ENCODE peak calls at places on chromosomes 5 and 9, in eight cellular contexts. S, J, R, M, L, X, O and I are unnamed samples.

GRCh38 chr5:159682623-159683022 is 233.7 kb upstream of the ADRA1B start:
- DNase-seq in S (peak; percentile 53), J (no peak), R (no peak), M (no peak), L (no peak), X (no peak), O (no peak), I (no peak)

GRCh38 chr5:83474986-83475385 is 3.4 kb downstream of the VCAN start:
- DNase-seq in S (peak; percentile 56), J (no peak), R (peak; percentile 23), M (peak; percentile 28), L (no peak), X (peak; percentile 70), O (no peak), I (no peak)

GRCh38 chr9:78238061-78239038 is 2.5 kb downstream of the CEP78 start:
- DNase-seq in S (no peak), J (no peak), R (no peak), M (no peak), L (no peak), X (no peak), O (no peak), I (no peak)

GRCh38 chr5:15992918-15993317 is 186.7 kb downstream of the MARCHF11 start:
- DNase-seq in S (no peak), J (no peak), R (no peak), M (no peak), L (no peak), X (no peak), O (no peak), I (no peak)

GRCh38 chr5:169650701-169651331 is 13.7 kb downstream of the DOCK2 start:
- DNase-seq in S (no peak), J (no peak), R (no peak), M (no peak), L (no peak), X (no peak), O (no peak), I (no peak)

GRCh38 chr5:22044229-22044628 is 808.9 kb downstream of the CDH12 start:
- DNase-seq in S (no peak), J (no peak), R (no peak), M (no peak), L (no peak), X (no peak), O (no peak), I (no peak)

GRCh38 chr5:141558150-141558549 is 60.6 kb downstream of the DIAPH1 start:
- DNase-seq in S (peak; percentile 48), J (no peak), R (no peak), M (no peak), L (no peak), X (peak; percentile 48), O (no peak), I (no peak)

GRCh38 chr5:153562189-153562588 is 71.7 kb downstream of the GRIA1 start:
- DNase-seq in S (no peak), J (no peak), R (no peak), M (no peak), L (no peak), X (no peak), O (no peak), I (no peak)

GRCh38 chr9:109317979-109318671 is 2.7 kb downstream of the EPB41L4B start:
- DNase-seq in S (peak; percentile 93), J (no peak), R (no peak), M (no peak), L (no peak), X (peak; percentile 79), O (no peak), I (no peak)

GRCh38 chr9:3662671-3663070 is 136.9 kb upstream of the RFX3 start:
- DNase-seq in S (no peak), J (no peak), R (peak; percentile 5), M (no peak), L (no peak), X (no peak), O (no peak), I (no peak)

GRCh38 chr9:13445123-13445522 is 165.6 kb upstream of the MPDZ start:
- DNase-seq in S (no peak), J (no peak), R (no peak), M (no peak), L (no peak), X (no peak), O (no peak), I (no peak)

GRCh38 chr5:14775857-14776256 is 95.7 kb downstream of the ANKH start:
- DNase-seq in S (no peak), J (no peak), R (no peak), M (no peak), L (peak; percentile 63), X (no peak), O (no peak), I (peak; percentile 43)

GRCh38 chr5:113270081-113270480 is 164.7 kb downstream of the TSSK1B start:
- DNase-seq in S (no peak), J (no peak), R (no peak), M (no peak), L (no peak), X (no peak), O (no peak), I (no peak)
- H3K4me1 ChIP-seq in S (peaks cover 75% of the 10 kb centered on the region), J (peaks cover 13% of the 10 kb centered on the region), R (peaks cover 26% of the 10 kb centered on the region), M (no peaks in the 10 kb centered on the region), L (no peaks in the 10 kb centered on the region), X (peaks cover 48% of the 10 kb centered on the region), O (no peaks in the 10 kb centered on the region), I (no peaks in the 10 kb centered on the region)

DNA sequence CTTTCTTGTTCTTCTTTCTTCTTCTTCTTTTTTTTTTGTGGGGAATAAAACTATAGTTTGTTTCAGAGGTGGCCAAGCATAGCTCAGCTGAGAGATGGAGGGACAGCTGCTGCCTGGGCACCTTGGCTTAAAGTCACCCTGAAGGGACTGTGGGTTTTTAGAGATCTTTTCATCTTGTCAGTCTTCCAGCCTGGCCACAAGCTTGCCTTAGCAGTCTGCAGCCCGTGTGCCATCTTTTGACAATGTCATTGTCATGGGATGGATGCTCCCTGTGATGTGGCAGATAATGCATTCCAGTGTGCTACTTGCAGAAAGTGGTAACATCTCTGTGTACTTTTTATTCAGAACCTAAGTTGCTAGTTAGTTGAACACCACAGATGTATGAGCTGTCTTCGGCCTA is 280.8 kb downstream of the FANCC start:
- DNase-seq in S (no peak), J (no peak), R (no peak), M (no peak), L (no peak), X (no peak), O (no peak), I (no peak)
- H3K4me1 ChIP-seq in S (no peaks in the 10 kb centered on the region), J (no peaks in the 10 kb centered on the region), R (peaks cover 28% of the 10 kb centered on the region), M (peaks cover 4% of the 10 kb centered on the region), L (peaks cover 38% of the 10 kb centered on the region), X (peaks cover 17% of the 10 kb centered on the region), O (peaks cover 9% of the 10 kb centered on the region), I (peaks cover 6% of the 10 kb centered on the region)

DNA sequence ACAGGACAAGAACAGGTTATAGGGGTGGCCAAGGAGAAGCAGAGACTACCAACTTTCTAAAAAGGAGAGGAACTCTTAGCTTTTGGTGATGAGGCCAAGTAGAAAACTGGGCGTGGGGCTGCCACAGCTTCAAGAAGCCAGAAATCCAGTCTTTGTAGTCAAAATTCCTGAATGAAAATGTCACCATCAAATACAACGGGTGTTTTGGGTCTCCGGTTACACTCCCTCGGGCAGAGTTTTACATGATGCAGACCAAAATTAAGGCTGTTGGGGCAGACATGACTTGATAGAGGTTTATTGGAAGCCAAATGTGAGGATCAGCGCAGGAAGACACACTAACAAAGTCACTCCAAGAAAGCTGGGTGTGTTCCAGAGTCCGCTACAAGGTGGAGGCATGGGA is 29.4 kb upstream of the N4BP3 start:
- DNase-seq in S (no peak), J (no peak), R (no peak), M (no peak), L (no peak), X (no peak), O (no peak), I (no peak)
- H3K4me1 ChIP-seq in S (peaks cover 26% of the 10 kb centered on the region), J (no peaks in the 10 kb centered on the region), R (no peaks in the 10 kb centered on the region), M (no peaks in the 10 kb centered on the region), L (no peaks in the 10 kb centered on the region), X (no peaks in the 10 kb centered on the region), O (no peaks in the 10 kb centered on the region), I (no peaks in the 10 kb centered on the region)

DNA sequence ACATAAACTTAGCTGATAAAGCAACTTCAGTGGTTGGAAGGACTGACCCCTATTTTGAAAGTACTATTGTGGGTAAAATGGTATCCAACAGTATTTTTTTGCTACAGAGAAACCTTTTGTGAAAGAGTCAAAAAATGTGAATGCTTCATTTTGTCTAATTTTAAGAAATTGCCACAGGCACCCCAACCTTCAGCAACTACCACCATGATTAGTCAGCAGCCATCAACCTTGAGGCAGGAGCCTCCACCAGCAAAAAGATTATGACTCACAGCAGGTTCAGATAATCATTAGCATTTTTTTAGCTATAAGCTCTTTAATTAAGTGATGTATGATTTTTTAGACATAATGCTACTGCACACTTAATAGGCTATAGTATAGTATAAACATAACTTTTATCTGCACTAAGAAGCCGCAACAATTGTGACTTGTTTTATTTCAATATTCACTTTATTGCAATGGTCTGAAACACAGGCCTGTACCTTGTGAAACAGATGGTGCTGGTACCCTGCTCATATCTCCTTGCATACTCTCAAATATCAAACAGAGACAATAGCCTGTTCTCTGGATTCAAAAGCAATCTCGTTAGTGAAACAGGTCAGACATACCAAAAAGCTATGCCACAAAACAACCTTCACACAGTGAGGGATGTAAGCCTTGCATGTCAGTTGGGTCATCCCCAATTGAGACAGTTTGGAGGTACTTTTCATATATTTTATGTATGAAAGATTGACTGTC is 261.2 kb upstream of the FAM174A start:
- DNase-seq in S (no peak), J (no peak), R (no peak), M (no peak), L (no peak), X (no peak), O (no peak), I (no peak)
- H3K4me1 ChIP-seq in S (no peaks in the 10 kb centered on the region), J (no peaks in the 10 kb centered on the region), R (no peaks in the 10 kb centered on the region), M (no peaks in the 10 kb centered on the region), L (no peaks in the 10 kb centered on the region), X (no peaks in the 10 kb centered on the region), O (no peaks in the 10 kb centered on the region), I (no peaks in the 10 kb centered on the region)

GRCh38 chr5:138032028-138032571 is 779 bp downstream of the FAM13B start:
- DNase-seq in S (peak; percentile 83), J (no peak), R (peak; percentile 68), M (peak; percentile 73), L (peak; percentile 68), X (no peak), O (peak; percentile 89), I (peak; percentile 61)
- H3K4me1 ChIP-seq in S (peaks cover 23% of the 10 kb centered on the region), J (peaks cover 61% of the 10 kb centered on the region), R (peaks cover 12% of the 10 kb centered on the region), M (peaks cover 33% of the 10 kb centered on the region), L (no peaks in the 10 kb centered on the region), X (peaks cover 2% of the 10 kb centered on the region), O (peaks cover 3% of the 10 kb centered on the region), I (no peaks in the 10 kb centered on the region)

GRCh38 chr5:157528036-157528632 is 47.4 kb downstream of the ADAM19 start:
- DNase-seq in S (peak; percentile 62), J (no peak), R (no peak), M (no peak), L (peak; percentile 35), X (peak; percentile 70), O (no peak), I (no peak)

GRCh38 chr5:157523976-157524375 is 51.6 kb downstream of the ADAM19 start:
- DNase-seq in S (no peak), J (no peak), R (no peak), M (no peak), L (no peak), X (no peak), O (no peak), I (no peak)

GRCh38 chr5:157520911-157521703 is 54.5 kb downstream of the ADAM19 start:
- DNase-seq in S (peak; percentile 37), J (no peak), R (no peak), M (no peak), L (peak; percentile 44), X (peak; percentile 57), O (no peak), I (no peak)

GRCh38 chr5:157521704-157522029 is 53.9 kb downstream of the ADAM19 start:
- DNase-seq in S (no peak), J (no peak), R (no peak), M (no peak), L (no peak), X (no peak), O (no peak), I (no peak)

GRCh38 chr5:157524887-157525286 is 50.7 kb downstream of the ADAM19 start:
- DNase-seq in S (no peak), J (no peak), R (no peak), M (no peak), L (no peak), X (no peak), O (no peak), I (no peak)
- H3K4me1 ChIP-seq in S (no peaks in the 10 kb centered on the region), J (no peaks in the 10 kb centered on the region), R (no peaks in the 10 kb centered on the region), M (no peaks in the 10 kb centered on the region), L (peaks cover 15% of the 10 kb centered on the region), X (peaks cover 12% of the 10 kb centered on the region), O (no peaks in the 10 kb centered on the region), I (no peaks in the 10 kb centered on the region)